ENCODE peak calls at places on chromosome 16, in six cellular contexts. X is prostate gland, Z is upper lobe of left lung, I is suprapubic skin, C is K562, B is stomach. L is an unnamed sample. For H3K4me1, the result is how much of the 10 kb centered on the place peaks cover.

GRCh38 chr16:67181346-67181745 is 2.4 kb downstream of the MATCAP1 start:
- DNase-seq in X (no peak), Z (no peak), I (no peak), C (no peak), B (no peak), L (no peak)

GRCh38 chr16:81752225-81752875 is 26.7 kb upstream of the PLCG2 start:
- DNase-seq in X (no peak), Z (peak), I (no peak), C (peak), B (peak), L (no peak)

GRCh38 chr16:81445143-81445922 is 725 bp downstream of the CMIP start:
- DNase-seq in X (no peak), Z (peak), I (no peak), C (peak), B (peak), L (no peak)

GRCh38 chr16:22278841-22279240 is 18.4 kb upstream of the POLR3E start:
- DNase-seq in X (no peak), Z (no peak), I (no peak), C (no peak), B (no peak), L (no peak)

GRCh38 chr16:20866161-20866772 is 33.9 kb downstream of the DCUN1D3 start:
- DNase-seq in X (no peak), Z (no peak), I (no peak), C (peak), B (peak), L (no peak)

GRCh38 chr16:88428616-88429386 is 24.3 kb upstream of the ZFPM1 start:
- DNase-seq in X (no peak), Z (peak), I (no peak), C (no peak), B (no peak), L (no peak)

GRCh38 chr16:12503201-12503600 is 300.5 kb downstream of the CPPED1 start:
- DNase-seq in X (no peak), Z (no peak), I (no peak), C (no peak), B (no peak), L (no peak)

GRCh38 chr16:11383481-11384183 is 38.4 kb downstream of the RMI2 start:
- DNase-seq in X (no peak), Z (no peak), I (no peak), C (no peak), B (no peak), L (no peak)

GRCh38 chr16:56029026-56029425 is 153.9 kb upstream of the CES5A start:
- DNase-seq in X (no peak), Z (no peak), I (no peak), C (no peak), B (no peak), L (no peak)

GRCh38 chr16:20399185-20399584 is 5.4 kb downstream of the PDILT start:
- DNase-seq in X (no peak), Z (no peak), I (no peak), C (no peak), B (peak), L (no peak)

GRCh38 chr16:71882505-71883192 is 1.3 kb downstream of the ZNF821 start:
- DNase-seq in X (peak), Z (no peak), I (no peak), C (peak), B (peak), L (peak)

GRCh38 chr16:14641877-14642276 is 9.1 kb downstream of the BFAR start:
- DNase-seq in X (no peak), Z (no peak), I (no peak), C (no peak), B (no peak), L (no peak)

DNA sequence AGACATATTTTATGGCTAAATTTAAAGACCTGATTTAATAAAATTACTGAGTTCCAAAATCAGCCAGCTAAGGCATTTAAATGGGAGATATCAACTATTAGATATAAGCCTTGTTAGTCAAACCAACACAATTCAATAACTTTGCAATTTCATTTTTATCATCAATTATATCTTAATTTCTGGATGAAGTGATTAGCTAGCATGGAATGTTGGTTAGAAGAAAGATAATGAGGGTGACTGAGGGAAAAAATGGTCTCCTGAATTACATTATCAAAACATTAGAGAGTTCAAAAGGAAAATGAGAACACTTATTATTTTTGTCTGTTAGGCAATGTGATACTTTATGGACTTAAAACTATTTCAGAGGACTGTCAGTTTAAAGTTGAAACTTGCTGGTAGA is 525.7 kb downstream of the CDH11 start:
- DNase-seq in X (no peak), Z (no peak), I (no peak), C (no peak), B (no peak), L (no peak)
- H3K4me1 ChIP-seq in X (under half), Z (under half), I (under half), C (under half), B (under half), L (under half)

GRCh38 chr16:85473909-85474640 is 139.0 kb upstream of the GSE1 start:
- DNase-seq in X (no peak), Z (peak), I (no peak), C (no peak), B (no peak), L (no peak)
- TF ChIP-seq POLR2AphosphoS5 in X (no peak), Z (no peak), I (no peak), C (no peak), B (no peak), L (no peak)

GRCh38 chr16:30122621-30123160 is 329 bp downstream of the MAPK3 start:
- DNase-seq in X (no peak), Z (no peak), I (no peak), C (no peak), B (no peak), L (no peak)
- TF ChIP-seq POLR2A in X (no peak), Z (no peak), I (no peak), C (no peak), B (no peak), L (no peak)

DNA sequence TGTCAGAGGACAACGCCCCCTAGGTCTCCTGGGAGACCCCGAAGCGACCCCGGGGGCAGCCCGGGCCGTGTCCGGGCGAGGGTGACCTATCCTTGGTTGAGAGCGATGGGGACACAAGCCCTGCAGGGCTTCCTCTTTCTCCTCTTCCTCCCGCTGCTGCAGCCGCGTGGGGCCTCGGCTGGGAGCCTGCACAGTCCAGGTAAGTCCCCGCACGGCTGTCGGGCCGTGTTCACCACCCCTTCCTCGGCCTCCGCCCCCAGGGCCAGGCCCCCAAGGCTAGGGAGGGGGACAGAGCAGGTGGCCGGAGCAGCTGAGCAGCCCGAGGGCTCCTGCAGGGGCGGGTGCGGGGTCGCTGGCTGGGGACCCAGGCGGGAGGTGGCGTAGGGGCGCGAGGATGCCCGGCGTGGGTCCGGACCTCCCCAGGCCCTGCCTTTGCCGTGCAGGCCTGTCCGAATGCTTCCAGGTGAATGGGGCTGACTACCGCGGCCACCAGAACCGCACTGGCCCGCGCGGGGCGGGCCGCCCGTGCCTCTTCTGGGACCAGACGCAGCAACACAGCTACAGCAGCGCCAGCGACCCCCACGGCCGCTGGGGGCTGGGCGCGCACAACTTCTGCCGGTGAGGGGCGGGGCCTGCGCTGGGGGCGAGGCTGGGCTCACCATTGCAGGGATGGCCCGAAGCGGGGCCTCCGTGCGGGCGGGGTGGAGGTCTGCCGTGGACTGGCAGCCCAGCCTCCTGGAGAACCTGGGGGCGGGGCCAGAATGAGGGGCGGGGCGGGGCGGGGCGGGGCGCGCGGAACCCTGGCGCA is 545 bp downstream of the KREMEN2 start:
- DNase-seq in X (no peak), Z (peak), I (no peak), C (peak), B (peak), L (no peak)
- H3K4me1 ChIP-seq in X (under half), Z (under half), I (half or more), C (half or more), B (half or more), L (under half)

GRCh38 chr16:65120811-65121721 is 797 bp downstream of the CDH11 start:
- DNase-seq in X (no peak), Z (peak), I (no peak), C (no peak), B (no peak), L (no peak)
- TF ChIP-seq POLR2AphosphoS5 in X (no peak), Z (no peak), I (no peak), C (no peak), B (no peak), L (no peak)

DNA sequence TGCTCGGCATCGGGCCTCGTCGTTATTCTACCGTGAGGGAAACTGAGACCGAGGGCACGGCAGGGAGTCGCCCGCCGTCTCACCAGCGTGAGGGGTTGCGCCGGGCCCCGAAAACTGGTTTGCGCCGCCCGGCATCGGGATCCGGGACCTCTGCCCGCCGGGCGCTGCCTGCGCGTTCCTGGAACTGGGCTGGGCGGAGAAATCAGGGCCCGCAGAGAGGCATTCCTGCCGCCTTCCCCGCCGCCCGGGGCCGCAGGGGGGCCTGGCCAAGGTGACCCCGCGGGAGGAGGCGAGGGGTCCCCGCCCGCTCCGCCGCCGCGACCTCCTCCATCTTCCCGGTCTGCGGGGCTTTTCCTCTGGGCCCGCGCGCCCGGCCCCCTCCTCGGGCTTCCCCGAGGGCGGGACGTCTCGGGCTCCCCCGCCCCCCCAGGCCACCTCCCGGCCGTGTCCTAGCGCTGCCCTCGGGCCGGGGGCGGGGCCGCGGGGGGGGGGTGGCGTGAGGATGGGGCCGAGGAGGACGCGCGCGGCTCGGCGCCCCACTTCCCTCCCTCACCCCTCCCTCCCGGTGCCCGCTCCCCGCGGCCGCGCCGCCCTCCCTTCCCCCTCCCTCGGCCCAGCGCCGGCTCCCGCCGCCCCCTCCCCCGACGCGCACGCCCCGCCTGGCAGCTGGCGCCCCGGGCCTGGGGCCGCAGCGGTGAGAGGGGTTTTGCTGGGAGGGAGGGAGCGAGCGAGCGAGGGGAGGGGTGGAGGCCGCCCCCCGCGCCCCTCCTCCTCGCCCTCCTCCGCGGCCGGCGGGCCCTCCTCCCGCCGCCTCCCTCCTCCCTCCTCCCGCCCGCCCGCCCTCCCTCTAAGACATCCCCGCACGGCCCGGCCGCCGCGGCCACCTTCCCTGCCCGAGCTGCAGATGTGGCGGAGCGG is at the start of gene GLIS2:
- DNase-seq in X (peak), Z (peak), I (no peak), C (peak), B (peak), L (no peak)
- TF ChIP-seq POLR2A in X (peak), Z (peak), I (no peak), C (peak), B (no peak), L (no peak)

GRCh38 chr16:17647879-17648649 is 177.3 kb upstream of the XYLT1 start:
- DNase-seq in X (no peak), Z (no peak), I (no peak), C (no peak), B (no peak), L (no peak)
- H3K4me1 ChIP-seq in X (under half), Z (under half), I (under half), C (under half), B (under half), L (under half)

GRCh38 chr16:73306901-73307413 is 259.0 kb upstream of the ZFHX3 start:
- DNase-seq in X (no peak), Z (no peak), I (no peak), C (no peak), B (no peak), L (no peak)

GRCh38 chr16:73313950-73314349 is 266.0 kb upstream of the ZFHX3 start:
- DNase-seq in X (no peak), Z (no peak), I (no peak), C (no peak), B (no peak), L (no peak)

GRCh38 chr16:73311857-73312723 is 264.2 kb upstream of the ZFHX3 start:
- DNase-seq in X (no peak), Z (no peak), I (no peak), C (no peak), B (no peak), L (no peak)

GRCh38 chr16:73304008-73304814 is 256.3 kb upstream of the ZFHX3 start:
- DNase-seq in X (no peak), Z (no peak), I (no peak), C (no peak), B (no peak), L (no peak)

GRCh38 chr16:73308776-73309175 is 260.8 kb upstream of the ZFHX3 start:
- DNase-seq in X (no peak), Z (no peak), I (no peak), C (no peak), B (no peak), L (no peak)
- TF ChIP-seq POLR2AphosphoS5 in X (no peak), Z (no peak), I (no peak), C (no peak), B (no peak), L (no peak)

GRCh38 chr16:70575376-70575775 is 51.8 kb downstream of the SF3B3 start:
- DNase-seq in X (no peak), Z (no peak), I (no peak), C (no peak), B (no peak), L (peak)
- TF ChIP-seq POLR2A in X (no peak), Z (no peak), I (no peak), C (peak), B (no peak), L (no peak)

L was measured in breast epithelium.